ENCODE peak calls at places on chromosomes 16 and 17, in five cellular contexts. One of them, this sample, is unnamed.

GRCh38 chr16:51968756-51969155 is 578.2 kb downstream of the TOX3 start:
- DNase-seq in choroid plexus epithelial cell: no peak
- DNase-seq in HAP-1: no peak
- DNase-seq in astrocyte of the spinal cord: no peak
- DNase-seq in activated naive CD4-positive, alpha-beta T cell treated with Interleukin-2 at 50 U/mL for 16 hours: no peak
- DNase-seq in this sample: no peak

GRCh38 chr17:65323055-65323454 is 185.9 kb downstream of the RGS9 start:
- DNase-seq in choroid plexus epithelial cell: no peak
- DNase-seq in HAP-1: no peak
- DNase-seq in astrocyte of the spinal cord: no peak
- DNase-seq in activated naive CD4-positive, alpha-beta T cell treated with Interleukin-2 at 50 U/mL for 16 hours: no peak
- DNase-seq in this sample: no peak

GRCh38 chr16:47109361-47109760 is 34.4 kb downstream of the NETO2 start:
- DNase-seq in choroid plexus epithelial cell: no peak
- DNase-seq in HAP-1: no peak
- DNase-seq in astrocyte of the spinal cord: no peak
- DNase-seq in activated naive CD4-positive, alpha-beta T cell treated with Interleukin-2 at 50 U/mL for 16 hours: no peak
- DNase-seq in this sample: no peak

GRCh38 chr17:15479697-15480096 is 12.3 kb upstream of the CDRT4 start:
- DNase-seq in choroid plexus epithelial cell: no peak
- DNase-seq in HAP-1: no peak
- DNase-seq in astrocyte of the spinal cord: peak
- DNase-seq in activated naive CD4-positive, alpha-beta T cell treated with Interleukin-2 at 50 U/mL for 16 hours: no peak
- DNase-seq in this sample: no peak

GRCh38 chr16:86593913-86594312 is 15.6 kb downstream of the FOXL1 start:
- DNase-seq in choroid plexus epithelial cell: no peak
- DNase-seq in HAP-1: no peak
- DNase-seq in astrocyte of the spinal cord: no peak
- DNase-seq in activated naive CD4-positive, alpha-beta T cell treated with Interleukin-2 at 50 U/mL for 16 hours: no peak
- DNase-seq in this sample: no peak

GRCh38 chr17:41354538-41354937 is 3.9 kb upstream of the KRT33A start:
- DNase-seq in choroid plexus epithelial cell: no peak
- DNase-seq in HAP-1: no peak
- DNase-seq in astrocyte of the spinal cord: no peak
- DNase-seq in activated naive CD4-positive, alpha-beta T cell treated with Interleukin-2 at 50 U/mL for 16 hours: no peak
- DNase-seq in this sample: no peak

GRCh38 chr16:89722392-89723278 is 1.3 kb downstream of the ZNF276 start:
- DNase-seq in choroid plexus epithelial cell: peak
- DNase-seq in HAP-1: peak
- DNase-seq in astrocyte of the spinal cord: peak
- DNase-seq in activated naive CD4-positive, alpha-beta T cell treated with Interleukin-2 at 50 U/mL for 16 hours: peak
- DNase-seq in this sample: no peak

GRCh38 chr17:17545031-17545820 is 46.3 kb downstream of the PEMT start:
- DNase-seq in choroid plexus epithelial cell: peak
- DNase-seq in HAP-1: no peak
- DNase-seq in astrocyte of the spinal cord: peak
- DNase-seq in activated naive CD4-positive, alpha-beta T cell treated with Interleukin-2 at 50 U/mL for 16 hours: no peak
- DNase-seq in this sample: no peak

GRCh38 chr17:6461792-6462524 is 17.7 kb downstream of the PIMREG start:
- DNase-seq in choroid plexus epithelial cell: no peak
- DNase-seq in HAP-1: no peak
- DNase-seq in astrocyte of the spinal cord: no peak
- DNase-seq in activated naive CD4-positive, alpha-beta T cell treated with Interleukin-2 at 50 U/mL for 16 hours: peak
- DNase-seq in this sample: no peak

GRCh38 chr16:81707411-81708321 is 71.4 kb upstream of the PLCG2 start:
- DNase-seq in choroid plexus epithelial cell: peak
- DNase-seq in HAP-1: no peak
- DNase-seq in astrocyte of the spinal cord: peak
- DNase-seq in activated naive CD4-positive, alpha-beta T cell treated with Interleukin-2 at 50 U/mL for 16 hours: no peak
- DNase-seq in this sample: no peak

GRCh38 chr17:1153795-1154546 is 25.8 kb downstream of the ABR start:
- DNase-seq in choroid plexus epithelial cell: peak
- DNase-seq in HAP-1: no peak
- DNase-seq in astrocyte of the spinal cord: peak
- DNase-seq in activated naive CD4-positive, alpha-beta T cell treated with Interleukin-2 at 50 U/mL for 16 hours: no peak
- DNase-seq in this sample: no peak

GRCh38 chr16:82263456-82264159 is 93.6 kb upstream of the MPHOSPH6 start:
- DNase-seq in choroid plexus epithelial cell: peak
- DNase-seq in HAP-1: peak
- DNase-seq in astrocyte of the spinal cord: peak
- DNase-seq in activated naive CD4-positive, alpha-beta T cell treated with Interleukin-2 at 50 U/mL for 16 hours: peak
- DNase-seq in this sample: peak

GRCh38 chr17:56169621-56170020 is 16.3 kb downstream of the ANKFN1 start:
- DNase-seq in choroid plexus epithelial cell: no peak
- DNase-seq in HAP-1: no peak
- DNase-seq in astrocyte of the spinal cord: no peak
- DNase-seq in activated naive CD4-positive, alpha-beta T cell treated with Interleukin-2 at 50 U/mL for 16 hours: no peak
- DNase-seq in this sample: no peak

GRCh38 chr17:68646626-68647526 is 45.7 kb upstream of the FAM20A start:
- DNase-seq in choroid plexus epithelial cell: peak
- DNase-seq in HAP-1: no peak
- DNase-seq in astrocyte of the spinal cord: peak
- DNase-seq in activated naive CD4-positive, alpha-beta T cell treated with Interleukin-2 at 50 U/mL for 16 hours: no peak
- DNase-seq in this sample: no peak

GRCh38 chr17:45313419-45313771 is 3.4 kb downstream of the MAP3K14 start:
- DNase-seq in choroid plexus epithelial cell: no peak
- DNase-seq in HAP-1: no peak
- DNase-seq in astrocyte of the spinal cord: no peak
- DNase-seq in activated naive CD4-positive, alpha-beta T cell treated with Interleukin-2 at 50 U/mL for 16 hours: no peak
- DNase-seq in this sample: no peak

GRCh38 chr16:64419832-64420231 is 702.0 kb downstream of the CDH11 start:
- DNase-seq in choroid plexus epithelial cell: no peak
- DNase-seq in HAP-1: no peak
- DNase-seq in astrocyte of the spinal cord: no peak
- DNase-seq in activated naive CD4-positive, alpha-beta T cell treated with Interleukin-2 at 50 U/mL for 16 hours: no peak
- DNase-seq in this sample: no peak

GRCh38 chr17:14781123-14781522 is 480.2 kb downstream of the HS3ST3B1 start:
- DNase-seq in choroid plexus epithelial cell: no peak
- DNase-seq in HAP-1: no peak
- DNase-seq in astrocyte of the spinal cord: no peak
- DNase-seq in activated naive CD4-positive, alpha-beta T cell treated with Interleukin-2 at 50 U/mL for 16 hours: no peak
- DNase-seq in this sample: no peak

GRCh38 chr16:1614226-1615102 is 2.3 kb downstream of the CRAMP1 start:
- DNase-seq in choroid plexus epithelial cell: peak
- DNase-seq in HAP-1: no peak
- DNase-seq in astrocyte of the spinal cord: peak
- DNase-seq in activated naive CD4-positive, alpha-beta T cell treated with Interleukin-2 at 50 U/mL for 16 hours: peak
- DNase-seq in this sample: peak

GRCh38 chr17:15466131-15466530 is 1.3 kb downstream of the CDRT4 start:
- DNase-seq in choroid plexus epithelial cell: no peak
- DNase-seq in HAP-1: no peak
- DNase-seq in astrocyte of the spinal cord: no peak
- DNase-seq in activated naive CD4-positive, alpha-beta T cell treated with Interleukin-2 at 50 U/mL for 16 hours: no peak
- DNase-seq in this sample: no peak

GRCh38 chr17:40307001-40307690 is 1.8 kb upstream of the RARA start:
- DNase-seq in choroid plexus epithelial cell: peak
- DNase-seq in HAP-1: no peak
- DNase-seq in astrocyte of the spinal cord: peak
- DNase-seq in activated naive CD4-positive, alpha-beta T cell treated with Interleukin-2 at 50 U/mL for 16 hours: no peak
- DNase-seq in this sample: no peak

GRCh38 chr16:11841026-11841425 is 10.3 kb downstream of the RSL1D1 start:
- DNase-seq in choroid plexus epithelial cell: no peak
- DNase-seq in HAP-1: no peak
- DNase-seq in astrocyte of the spinal cord: no peak
- DNase-seq in activated naive CD4-positive, alpha-beta T cell treated with Interleukin-2 at 50 U/mL for 16 hours: no peak
- DNase-seq in this sample: no peak

GRCh38 chr16:48596326-48596725 is 13.7 kb downstream of the N4BP1 start:
- DNase-seq in choroid plexus epithelial cell: no peak
- DNase-seq in HAP-1: no peak
- DNase-seq in astrocyte of the spinal cord: no peak
- DNase-seq in activated naive CD4-positive, alpha-beta T cell treated with Interleukin-2 at 50 U/mL for 16 hours: peak
- DNase-seq in this sample: no peak

GRCh38 chr16:67406628-67407027 is 9.6 kb downstream of the ZDHHC1 start:
- DNase-seq in choroid plexus epithelial cell: peak
- DNase-seq in HAP-1: no peak
- DNase-seq in astrocyte of the spinal cord: peak
- DNase-seq in activated naive CD4-positive, alpha-beta T cell treated with Interleukin-2 at 50 U/mL for 16 hours: no peak
- DNase-seq in this sample: no peak

GRCh38 chr16:19522369-19523159 is 666 bp upstream of the GDE1 start:
- DNase-seq in choroid plexus epithelial cell: no peak
- DNase-seq in HAP-1: no peak
- DNase-seq in astrocyte of the spinal cord: no peak
- DNase-seq in activated naive CD4-positive, alpha-beta T cell treated with Interleukin-2 at 50 U/mL for 16 hours: no peak
- DNase-seq in this sample: peak

GRCh38 chr17:46092996-46093395 is 93.9 kb downstream of the STH start:
- DNase-seq in choroid plexus epithelial cell: no peak
- DNase-seq in HAP-1: no peak
- DNase-seq in astrocyte of the spinal cord: no peak
- DNase-seq in activated naive CD4-positive, alpha-beta T cell treated with Interleukin-2 at 50 U/mL for 16 hours: no peak
- DNase-seq in this sample: no peak

GRCh38 chr16:21336231-21336630 is 58.1 kb upstream of the CRYM start:
- DNase-seq in choroid plexus epithelial cell: no peak
- DNase-seq in HAP-1: no peak
- DNase-seq in astrocyte of the spinal cord: no peak
- DNase-seq in activated naive CD4-positive, alpha-beta T cell treated with Interleukin-2 at 50 U/mL for 16 hours: no peak
- DNase-seq in this sample: no peak

GRCh38 chr16:58582133-58582532 is 47.5 kb downstream of the CNOT1 start:
- DNase-seq in choroid plexus epithelial cell: no peak
- DNase-seq in HAP-1: no peak
- DNase-seq in astrocyte of the spinal cord: no peak
- DNase-seq in activated naive CD4-positive, alpha-beta T cell treated with Interleukin-2 at 50 U/mL for 16 hours: no peak
- DNase-seq in this sample: no peak

GRCh38 chr16:47132310-47132709 is 11.4 kb downstream of the NETO2 start:
- DNase-seq in choroid plexus epithelial cell: peak
- DNase-seq in HAP-1: no peak
- DNase-seq in astrocyte of the spinal cord: peak
- DNase-seq in activated naive CD4-positive, alpha-beta T cell treated with Interleukin-2 at 50 U/mL for 16 hours: no peak
- DNase-seq in this sample: no peak

GRCh38 chr17:7101531-7101930 is 13.1 kb downstream of the ASGR2 start:
- DNase-seq in choroid plexus epithelial cell: no peak
- DNase-seq in HAP-1: no peak
- DNase-seq in astrocyte of the spinal cord: no peak
- DNase-seq in activated naive CD4-positive, alpha-beta T cell treated with Interleukin-2 at 50 U/mL for 16 hours: no peak
- DNase-seq in this sample: no peak

GRCh38 chr17:64150237-64151015 is 20.5 kb upstream of the ERN1 start:
- DNase-seq in choroid plexus epithelial cell: peak
- DNase-seq in HAP-1: no peak
- DNase-seq in astrocyte of the spinal cord: no peak
- DNase-seq in activated naive CD4-positive, alpha-beta T cell treated with Interleukin-2 at 50 U/mL for 16 hours: no peak
- DNase-seq in this sample: no peak

GRCh38 chr17:29278692-29279091 is 15.3 kb downstream of the NUFIP2 start:
- DNase-seq in choroid plexus epithelial cell: no peak
- DNase-seq in HAP-1: no peak
- DNase-seq in astrocyte of the spinal cord: no peak
- DNase-seq in activated naive CD4-positive, alpha-beta T cell treated with Interleukin-2 at 50 U/mL for 16 hours: no peak
- DNase-seq in this sample: no peak

GRCh38 chr16:55001931-55002330 is 71.3 kb downstream of the IRX5 start:
- DNase-seq in choroid plexus epithelial cell: no peak
- DNase-seq in HAP-1: no peak
- DNase-seq in astrocyte of the spinal cord: peak
- DNase-seq in activated naive CD4-positive, alpha-beta T cell treated with Interleukin-2 at 50 U/mL for 16 hours: no peak
- DNase-seq in this sample: no peak

GRCh38 chr16:25134306-25134705 is 22.8 kb downstream of the LCMT1 start:
- DNase-seq in choroid plexus epithelial cell: no peak
- DNase-seq in HAP-1: no peak
- DNase-seq in astrocyte of the spinal cord: no peak
- DNase-seq in activated naive CD4-positive, alpha-beta T cell treated with Interleukin-2 at 50 U/mL for 16 hours: no peak
- DNase-seq in this sample: no peak

GRCh38 chr17:49969134-49969759 is at the start of gene DLX4:
- DNase-seq in choroid plexus epithelial cell: no peak
- DNase-seq in HAP-1: no peak
- DNase-seq in astrocyte of the spinal cord: no peak
- DNase-seq in activated naive CD4-positive, alpha-beta T cell treated with Interleukin-2 at 50 U/mL for 16 hours: no peak
- DNase-seq in this sample: no peak

This sample was measured in neuronal stem cell.